ENCODE peak calls at places on chromosomes 1 and 21, in seven cellular contexts. B is PC-3, Z is MM.1S, S is neural progenitor cell, X is hepatocyte, C is GM23248, V is HCT116. R is an unnamed sample.

GRCh38 chr1:173050865-173051264 is at the start of gene TNFSF18:
- DNase-seq in B (peak), Z (no peak), S (no peak), X (no peak), C (no peak), V (no peak), R (no peak)

GRCh38 chr21:28883931-28884330 is 108.7 kb downstream of the LTN1 start:
- DNase-seq in B (no peak), Z (no peak), S (no peak), X (no peak), C (no peak), V (no peak), R (no peak)

GRCh38 chr1:178594133-178594532 is 81.2 kb downstream of the TEX35 start:
- DNase-seq in B (no peak), Z (no peak), S (no peak), X (no peak), C (no peak), V (no peak), R (no peak)

GRCh38 chr1:147389532-147390184 is 147.2 kb downstream of the CHD1L start:
- DNase-seq in B (peak), Z (peak), S (peak), X (peak), C (peak), V (peak), R (peak)

GRCh38 chr1:180530501-180530900 is 28.1 kb upstream of the ACBD6 start:
- DNase-seq in B (peak), Z (no peak), S (no peak), X (peak), C (peak), V (no peak), R (no peak)

GRCh38 chr1:155717041-155717440 is 28.1 kb downstream of the DAP3 start:
- DNase-seq in B (no peak), Z (peak), S (no peak), X (no peak), C (no peak), V (no peak), R (peak)

GRCh38 chr1:187948170-187948794 is 1119.5 kb downstream of the PLA2G4A start:
- DNase-seq in B (no peak), Z (peak), S (no peak), X (peak), C (no peak), V (no peak), R (no peak)

GRCh38 chr1:168161459-168161858 is 17.3 kb upstream of the TIPRL start:
- DNase-seq in B (no peak), Z (no peak), S (no peak), X (no peak), C (no peak), V (no peak), R (no peak)

GRCh38 chr1:167630568-167631385 is 745 bp downstream of the RCSD1 start:
- DNase-seq in B (no peak), Z (peak), S (no peak), X (no peak), C (no peak), V (no peak), R (peak)

GRCh38 chr1:8365661-8366362 is 47.9 kb downstream of the SLC45A1 start:
- DNase-seq in B (no peak), Z (no peak), S (no peak), X (no peak), C (no peak), V (no peak), R (no peak)

GRCh38 chr1:109263234-109263596 is 13.9 kb downstream of the CELSR2 start:
- DNase-seq in B (no peak), Z (no peak), S (no peak), X (no peak), C (no peak), V (no peak), R (no peak)

GRCh38 chr1:27021347-27022031 is 8.8 kb upstream of the TENT5B start:
- DNase-seq in B (no peak), Z (no peak), S (no peak), X (no peak), C (no peak), V (no peak), R (no peak)

GRCh38 chr1:244056602-244057001 is 5.5 kb downstream of the ZBTB18 start:
- DNase-seq in B (no peak), Z (no peak), S (peak), X (no peak), C (no peak), V (no peak), R (no peak)

GRCh38 chr1:167401260-167401873 is 117.0 kb downstream of the CD247 start:
- DNase-seq in B (peak), Z (peak), S (peak), X (peak), C (peak), V (peak), R (peak)

GRCh38 chr1:18962121-18962721 is 5.7 kb upstream of the IFFO2 start:
- DNase-seq in B (no peak), Z (no peak), S (no peak), X (no peak), C (peak), V (no peak), R (no peak)

GRCh38 chr1:177170756-177171535 is at the start of gene BRINP2:
- DNase-seq in B (peak), Z (peak), S (peak), X (peak), C (peak), V (no peak), R (no peak)

GRCh38 chr1:41362749-41363631 is 1.8 kb downstream of the FOXO6 start:
- DNase-seq in B (no peak), Z (no peak), S (no peak), X (no peak), C (no peak), V (no peak), R (no peak)

DNA sequence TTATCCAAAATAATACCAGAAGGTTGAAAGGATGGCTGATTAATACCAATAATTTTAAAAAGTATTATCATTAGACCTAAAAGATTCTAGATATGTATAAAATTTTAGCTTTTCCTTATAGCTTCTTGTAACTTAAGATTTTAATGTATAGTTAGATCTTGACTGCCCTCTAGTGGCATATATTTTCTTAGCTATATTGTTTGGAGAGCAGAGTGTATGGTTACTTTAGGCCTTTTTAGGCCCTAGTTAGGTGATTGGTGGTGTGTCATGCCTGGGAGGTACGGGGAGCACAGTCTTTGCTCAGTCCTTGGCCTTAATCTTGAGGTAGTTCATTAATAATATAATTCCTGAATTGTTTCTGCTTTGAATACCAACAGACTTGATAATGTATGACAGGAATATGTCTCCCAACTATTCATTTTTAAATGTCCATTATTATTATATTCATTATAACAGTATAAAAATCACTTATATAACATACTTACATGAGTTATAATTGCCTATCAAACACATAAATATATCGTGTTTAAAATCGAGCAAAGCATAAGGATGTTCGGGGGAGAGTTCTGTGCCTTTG is 328.4 kb downstream of the ZP4 start:
- DNase-seq in B (peak), Z (peak), S (peak), X (peak), C (peak), V (no peak), R (peak)
- TF ChIP-seq EZH2phosphoT487 in B (no peak), Z (no peak), S (no peak), X (no peak), C (no peak), V (no peak), R (no peak)

GRCh38 chr1:48526045-48526714 is 54.2 kb upstream of the SPATA6 start:
- DNase-seq in B (peak), Z (no peak), S (peak), X (peak), C (peak), V (no peak), R (no peak)
- TF ChIP-seq EZH2phosphoT487 in B (no peak), Z (no peak), S (no peak), X (no peak), C (no peak), V (no peak), R (no peak)

DNA sequence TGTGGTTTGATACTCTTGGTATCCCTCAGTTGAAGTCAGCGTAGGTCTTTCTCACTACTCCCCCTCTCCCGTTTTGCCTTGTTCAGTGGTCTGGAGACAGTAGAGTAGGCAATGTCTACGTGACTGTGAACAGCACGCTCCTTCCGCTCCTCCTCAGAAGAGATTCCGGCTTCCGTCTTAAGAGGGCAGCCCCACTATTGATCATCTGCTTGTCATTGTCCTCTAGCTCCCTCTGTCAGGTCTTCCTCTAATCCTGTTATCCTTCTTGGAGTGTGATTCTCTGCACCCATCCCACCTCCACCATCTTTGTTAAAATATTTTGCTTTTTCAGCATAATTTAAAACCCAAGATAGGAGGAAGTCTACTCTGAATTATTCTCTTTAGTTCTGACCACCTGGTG is 129.9 kb upstream of the KCNK2 start:
- DNase-seq in B (no peak), Z (no peak), S (peak), X (no peak), C (no peak), V (peak), R (no peak)
- TF ChIP-seq EZH2phosphoT487 in B (no peak), Z (no peak), S (no peak), X (no peak), C (no peak), V (no peak), R (no peak)

GRCh38 chr1:44903261-44903660 is 60.2 kb upstream of the PTCH2 start:
- DNase-seq in B (no peak), Z (no peak), S (no peak), X (no peak), C (peak), V (no peak), R (no peak)
- TF ChIP-seq EZH2phosphoT487 in B (no peak), Z (no peak), S (no peak), X (no peak), C (no peak), V (no peak), R (no peak)

DNA sequence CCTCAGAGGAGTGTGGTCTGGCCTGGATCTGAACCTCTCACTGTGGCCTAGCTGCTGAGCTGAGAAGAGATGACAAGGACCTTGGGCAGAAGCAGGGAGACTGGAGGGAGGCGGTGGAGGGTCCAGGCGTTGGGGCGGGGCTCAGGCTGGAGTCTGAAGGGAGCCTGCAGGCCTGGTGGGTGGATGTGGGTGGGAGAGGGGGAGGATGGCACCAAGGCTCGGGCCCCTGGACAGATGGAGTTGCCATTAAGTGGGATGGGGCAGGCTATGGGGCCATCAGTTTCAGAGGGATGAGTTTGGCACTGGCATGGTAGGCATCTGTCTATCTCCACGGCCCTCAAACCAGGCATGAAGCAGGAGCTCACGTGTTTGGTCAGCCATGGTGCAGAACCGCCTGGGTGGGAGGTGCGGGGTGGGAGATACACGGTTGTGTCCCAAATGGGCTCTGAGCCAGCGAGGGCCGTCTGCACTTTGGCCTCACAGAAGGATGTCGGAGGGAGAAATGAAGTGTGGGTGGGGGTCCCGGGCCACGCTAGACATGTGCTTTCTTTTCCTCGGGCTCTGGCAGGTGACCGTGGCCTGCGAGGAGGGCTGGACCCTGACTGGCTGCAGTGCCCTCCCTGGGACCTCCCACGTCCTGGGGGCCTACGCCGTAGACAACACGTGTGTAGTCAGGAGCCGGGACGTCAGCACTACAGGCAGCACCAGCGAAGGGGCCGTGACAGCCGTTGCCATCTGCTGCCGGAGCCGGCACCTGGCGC is 23.6 kb downstream of the PCSK9 start:
- DNase-seq in B (no peak), Z (no peak), S (no peak), X (no peak), C (no peak), V (no peak), R (no peak)
- TF ChIP-seq EZH2phosphoT487 in B (no peak), Z (no peak), S (no peak), X (no peak), C (no peak), V (no peak), R (no peak)

GRCh38 chr1:200530551-200531261 is 89.8 kb downstream of the KIF14 start:
- DNase-seq in B (no peak), Z (no peak), S (no peak), X (no peak), C (no peak), V (no peak), R (peak)
- TF ChIP-seq EZH2phosphoT487 in B (no peak), Z (no peak), S (no peak), X (no peak), C (no peak), V (no peak), R (no peak)

GRCh38 chr1:235549361-235550139 is 45.3 kb upstream of the B3GALNT2 start:
- DNase-seq in B (no peak), Z (no peak), S (no peak), X (no peak), C (no peak), V (no peak), R (no peak)
- TF ChIP-seq EZH2phosphoT487 in B (no peak), Z (no peak), S (no peak), X (no peak), C (no peak), V (no peak), R (no peak)

DNA sequence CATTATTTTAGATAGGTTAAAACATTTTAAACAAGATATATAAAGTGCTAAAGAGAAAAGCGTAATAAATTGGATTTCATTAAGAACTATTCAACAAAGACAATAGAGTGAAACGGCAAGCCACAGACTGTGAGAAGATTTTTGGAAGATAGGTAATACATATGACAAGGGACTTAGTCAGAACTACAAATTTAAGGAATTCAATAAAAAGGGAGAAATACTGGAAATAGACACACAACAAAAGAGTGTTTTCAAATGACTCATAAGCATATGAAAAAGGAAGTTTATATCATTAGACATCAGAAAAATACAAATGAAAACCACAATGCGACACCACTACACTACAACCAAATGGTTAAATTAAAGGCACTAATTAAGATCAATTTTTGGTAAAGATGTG is 90.5 kb downstream of the GDAP2 start:
- DNase-seq in B (peak), Z (no peak), S (no peak), X (no peak), C (peak), V (no peak), R (no peak)
- TF ChIP-seq EZH2phosphoT487 in B (no peak), Z (no peak), S (no peak), X (no peak), C (no peak), V (no peak), R (no peak)

GRCh38 chr1:57307382-57307781 is 116.5 kb downstream of the DAB1 start:
- DNase-seq in B (no peak), Z (peak), S (no peak), X (peak), C (no peak), V (no peak), R (peak)
- TF ChIP-seq EZH2phosphoT487 in B (no peak), Z (no peak), S (no peak), X (no peak), C (no peak), V (no peak), R (no peak)

GRCh38 chr1:99115231-99115630 is 110.6 kb upstream of the PLPPR5 start:
- DNase-seq in B (no peak), Z (no peak), S (no peak), X (no peak), C (no peak), V (no peak), R (no peak)

GRCh38 chr1:99122039-99122438 is 117.4 kb upstream of the PLPPR5 start:
- DNase-seq in B (no peak), Z (no peak), S (no peak), X (no peak), C (no peak), V (no peak), R (no peak)

GRCh38 chr1:99119193-99119592 is 114.5 kb upstream of the PLPPR5 start:
- DNase-seq in B (no peak), Z (no peak), S (no peak), X (no peak), C (no peak), V (no peak), R (no peak)
- TF ChIP-seq EZH2phosphoT487 in B (no peak), Z (no peak), S (no peak), X (no peak), C (no peak), V (no peak), R (no peak)